ENCODE peak calls at places on chromosomes 12 and 14, in ten cellular contexts. V is Caco-2; J is cardiac fibroblast; N is type B pancreatic cell; K is WTC11; Y is CD4-positive, alpha-beta T cell; I is BJ; A is lower lobe of right lung; T is foreskin fibroblast; F is CD8-positive, alpha-beta T cell. R is an unnamed sample.

GRCh38 chr12:59182660-59183455 is 262.6 kb upstream of the LRIG3 start:
- DNase-seq in V (no peak), J (no peak), N (no peak), K (no peak), Y (no peak), I (no peak), A (no peak), T (no peak), F (no peak), R (no peak)

GRCh38 chr14:104118006-104118844 is 20.2 kb upstream of the KIF26A start:
- DNase-seq in V (peak), J (no peak), N (no peak), K (peak), Y (peak), I (no peak), A (no peak), T (no peak), F (no peak), R (no peak)

GRCh38 chr12:93098077-93098476 is 169.0 kb upstream of the EEA1 start:
- DNase-seq in V (peak), J (peak), N (no peak), K (peak), Y (peak), I (no peak), A (peak), T (peak), F (peak), R (no peak)

GRCh38 chr14:78162202-78162601 is 8.0 kb upstream of the NRXN3 start:
- DNase-seq in V (no peak), J (no peak), N (no peak), K (no peak), Y (no peak), I (no peak), A (no peak), T (no peak), F (no peak), R (no peak)

GRCh38 chr14:105806568-105806967 is 280.2 kb downstream of the TMEM121 start:
- DNase-seq in V (no peak), J (no peak), N (no peak), K (no peak), Y (no peak), I (no peak), A (no peak), T (no peak), F (no peak), R (no peak)

GRCh38 chr12:49131973-49132461 is 822 bp upstream of the TUBA1B start:
- DNase-seq in V (no peak), J (peak), N (no peak), K (no peak), Y (no peak), I (no peak), A (no peak), T (peak), F (no peak), R (no peak)

GRCh38 chr12:65740873-65741600 is 83.2 kb upstream of the HMGA2 start:
- DNase-seq in V (peak), J (peak), N (peak), K (peak), Y (peak), I (no peak), A (peak), T (peak), F (peak), R (peak)

GRCh38 chr14:49105512-49105911 is 480.7 kb downstream of the RPS29 start:
- DNase-seq in V (no peak), J (no peak), N (no peak), K (no peak), Y (no peak), I (no peak), A (no peak), T (no peak), F (no peak), R (no peak)

GRCh38 chr14:24701031-24701430 is 67.0 kb upstream of the GZMB start:
- DNase-seq in V (no peak), J (no peak), N (no peak), K (no peak), Y (no peak), I (no peak), A (no peak), T (no peak), F (no peak), R (no peak)

GRCh38 chr14:92503756-92504491 is 9.7 kb upstream of the RIN3 start:
- DNase-seq in V (peak), J (peak), N (no peak), K (no peak), Y (no peak), I (peak), A (no peak), T (peak), F (no peak), R (no peak)

GRCh38 chr14:105201928-105202513 is 20.9 kb upstream of the NUDT14 start:
- DNase-seq in V (no peak), J (no peak), N (no peak), K (no peak), Y (no peak), I (no peak), A (no peak), T (no peak), F (no peak), R (no peak)

GRCh38 chr14:101501341-101501740 is 60.0 kb upstream of the DIO3 start:
- DNase-seq in V (peak), J (no peak), N (no peak), K (no peak), Y (no peak), I (no peak), A (no peak), T (no peak), F (no peak), R (no peak)

GRCh38 chr12:105090361-105090760 is 6.1 kb upstream of the ALDH1L2 start:
- DNase-seq in V (no peak), J (no peak), N (no peak), K (peak), Y (no peak), I (no peak), A (no peak), T (no peak), F (no peak), R (no peak)

GRCh38 chr14:39582028-39582654 is 149.9 kb upstream of the FBXO33 start:
- DNase-seq in V (no peak), J (no peak), N (no peak), K (no peak), Y (no peak), I (no peak), A (no peak), T (no peak), F (no peak), R (no peak)

GRCh38 chr12:4246116-4246515 is 27.4 kb upstream of the CCND2 start:
- DNase-seq in V (no peak), J (no peak), N (no peak), K (no peak), Y (no peak), I (no peak), A (no peak), T (no peak), F (no peak), R (no peak)

GRCh38 chr14:40308240-40308639 is 876.0 kb upstream of the FBXO33 start:
- DNase-seq in V (no peak), J (no peak), N (no peak), K (no peak), Y (no peak), I (no peak), A (no peak), T (no peak), F (no peak), R (no peak)

GRCh38 chr14:77681196-77682157 is 26.3 kb downstream of the ALKBH1 start:
- DNase-seq in V (peak), J (peak), N (no peak), K (no peak), Y (no peak), I (no peak), A (no peak), T (peak), F (no peak), R (no peak)

GRCh38 chr14:77623201-77623600 is 6.8 kb upstream of the SPTLC2 start:
- DNase-seq in V (no peak), J (no peak), N (no peak), K (no peak), Y (no peak), I (no peak), A (no peak), T (no peak), F (no peak), R (peak)

GRCh38 chr12:32921397-32921796 is 24.8 kb upstream of the PKP2 start:
- DNase-seq in V (no peak), J (peak), N (no peak), K (no peak), Y (no peak), I (no peak), A (no peak), T (no peak), F (no peak), R (no peak)

GRCh38 chr14:69101331-69101826 is 51.5 kb downstream of the DCAF5 start:
- DNase-seq in V (no peak), J (peak), N (no peak), K (no peak), Y (no peak), I (peak), A (no peak), T (peak), F (no peak), R (no peak)

GRCh38 chr14:64324461-64325255 is 30.5 kb upstream of the ESR2 start:
- DNase-seq in V (no peak), J (peak), N (no peak), K (no peak), Y (no peak), I (no peak), A (no peak), T (peak), F (no peak), R (no peak)

GRCh38 chr14:104138098-104138890 is at the start of gene KIF26A:
- DNase-seq in V (peak), J (no peak), N (no peak), K (peak), Y (peak), I (no peak), A (peak), T (no peak), F (peak), R (no peak)

GRCh38 chr14:24398298-24398942 is 383 bp upstream of the NYNRIN start:
- DNase-seq in V (no peak), J (peak), N (no peak), K (peak), Y (no peak), I (no peak), A (no peak), T (no peak), F (no peak), R (no peak)

GRCh38 chr12:75591628-75592027 is 80.2 kb upstream of the KRR1 start:
- DNase-seq in V (no peak), J (no peak), N (no peak), K (no peak), Y (no peak), I (no peak), A (no peak), T (no peak), F (no peak), R (no peak)

GRCh38 chr14:92539875-92540274 is 26.3 kb downstream of the RIN3 start:
- DNase-seq in V (no peak), J (peak), N (no peak), K (no peak), Y (no peak), I (no peak), A (peak), T (peak), F (no peak), R (no peak)

GRCh38 chr14:56143025-56143424 is 24.8 kb downstream of the PELI2 start:
- DNase-seq in V (no peak), J (no peak), N (no peak), K (no peak), Y (no peak), I (no peak), A (no peak), T (no peak), F (no peak), R (no peak)

GRCh38 chr14:34356267-34356660 is 105.8 kb downstream of the SPTSSA start:
- DNase-seq in V (no peak), J (peak), N (no peak), K (no peak), Y (no peak), I (no peak), A (no peak), T (peak), F (no peak), R (no peak)

GRCh38 chr12:27573972-27574371 is 50.0 kb downstream of the PPFIBP1 start:
- DNase-seq in V (no peak), J (peak), N (no peak), K (no peak), Y (no peak), I (peak), A (no peak), T (peak), F (no peak), R (no peak)

GRCh38 chr14:100142073-100143040 is 17.1 kb downstream of the DEGS2 start:
- DNase-seq in V (no peak), J (peak), N (no peak), K (no peak), Y (no peak), I (no peak), A (no peak), T (no peak), F (no peak), R (no peak)

GRCh38 chr14:35285168-35285990 is 6.8 kb upstream of the PSMA6 start:
- DNase-seq in V (no peak), J (no peak), N (no peak), K (no peak), Y (no peak), I (no peak), A (no peak), T (peak), F (no peak), R (peak)

GRCh38 chr12:65232490-65233077 is 45.9 kb upstream of the MSRB3 start:
- DNase-seq in V (no peak), J (peak), N (no peak), K (no peak), Y (no peak), I (peak), A (no peak), T (peak), F (no peak), R (no peak)

GRCh38 chr12:91441236-91441635 is 258.6 kb upstream of the DCN start:
- DNase-seq in V (no peak), J (no peak), N (no peak), K (no peak), Y (no peak), I (no peak), A (no peak), T (no peak), F (no peak), R (no peak)

GRCh38 chr12:105025890-105026289 is 39.8 kb downstream of the NOPCHAP1 start:
- DNase-seq in V (no peak), J (peak), N (no peak), K (no peak), Y (no peak), I (peak), A (no peak), T (peak), F (no peak), R (no peak)

GRCh38 chr12:27394676-27395075 is 51.9 kb upstream of the SMCO2 start:
- DNase-seq in V (no peak), J (no peak), N (no peak), K (no peak), Y (no peak), I (no peak), A (no peak), T (no peak), F (no peak), R (no peak)

GRCh38 chr12:132423251-132424117 is 66.5 kb upstream of the FBRSL1 start:
- DNase-seq in V (no peak), J (no peak), N (no peak), K (peak), Y (no peak), I (no peak), A (no peak), T (no peak), F (no peak), R (no peak)

GRCh38 chr12:6899837-6900519 is 4.6 kb upstream of the LRRC23 start:
- DNase-seq in V (no peak), J (peak), N (no peak), K (peak), Y (no peak), I (no peak), A (peak), T (peak), F (no peak), R (no peak)

GRCh38 chr14:62914025-62914424 is 131.2 kb downstream of the KCNH5 start:
- DNase-seq in V (no peak), J (no peak), N (no peak), K (no peak), Y (no peak), I (no peak), A (no peak), T (peak), F (no peak), R (no peak)

GRCh38 chr12:63804746-63805145 is 25.0 kb downstream of the RXYLT1 start:
- DNase-seq in V (no peak), J (no peak), N (no peak), K (no peak), Y (no peak), I (no peak), A (no peak), T (peak), F (no peak), R (no peak)

GRCh38 chr12:63805704-63806672 is 26.3 kb downstream of the RXYLT1 start:
- DNase-seq in V (no peak), J (no peak), N (no peak), K (no peak), Y (no peak), I (no peak), A (no peak), T (no peak), F (no peak), R (no peak)

GRCh38 chr12:63802012-63802608 is 22.4 kb downstream of the RXYLT1 start:
- DNase-seq in V (no peak), J (peak), N (no peak), K (no peak), Y (no peak), I (no peak), A (no peak), T (peak), F (no peak), R (no peak)
- TF ChIP-seq CTCF in V (peak), J (peak), N (peak), K (no peak), Y (peak), I (peak), A (peak), T (peak), F (peak), R (peak)

GRCh38 chr12:45216297-45216982 is 545 bp downstream of the ANO6 start:
- DNase-seq in V (peak), J (peak), N (peak), K (peak), Y (peak), I (no peak), A (peak), T (peak), F (peak), R (peak)
- TF ChIP-seq CTCF in V (peak), J (peak), N (peak), K (no peak), Y (peak), I (peak), A (peak), T (peak), F (no peak), R (peak)

GRCh38 chr14:54366726-54367707 is 29.8 kb upstream of the CDKN3 start:
- DNase-seq in V (peak), J (peak), N (no peak), K (peak), Y (peak), I (no peak), A (no peak), T (peak), F (peak), R (no peak)
- TF ChIP-seq CTCF in V (peak), J (peak), N (peak), K (peak), Y (peak), I (peak), A (peak), T (peak), F (peak), R (peak)

GRCh38 chr14:71050227-71050823 is 143.1 kb downstream of the PCNX1 start:
- DNase-seq in V (no peak), J (peak), N (no peak), K (no peak), Y (no peak), I (no peak), A (no peak), T (no peak), F (no peak), R (no peak)
- TF ChIP-seq CTCF in V (peak), J (peak), N (peak), K (peak), Y (peak), I (peak), A (peak), T (peak), F (peak), R (peak)

GRCh38 chr14:54338696-54339317 is 58.0 kb upstream of the CDKN3 start:
- DNase-seq in V (no peak), J (peak), N (no peak), K (no peak), Y (no peak), I (no peak), A (no peak), T (peak), F (no peak), R (peak)
- TF ChIP-seq CTCF in V (peak), J (peak), N (peak), K (no peak), Y (no peak), I (peak), A (peak), T (peak), F (no peak), R (peak)

GRCh38 chr12:44876554-44877275 is 600 bp upstream of the NELL2 start:
- DNase-seq in V (peak), J (peak), N (peak), K (peak), Y (peak), I (no peak), A (no peak), T (peak), F (peak), R (no peak)
- TF ChIP-seq CTCF in V (peak), J (peak), N (peak), K (no peak), Y (peak), I (peak), A (no peak), T (no peak), F (peak), R (no peak)

GRCh38 chr12:95790912-95791849 is 617 bp upstream of the NTN4 start:
- DNase-seq in V (peak), J (no peak), N (peak), K (peak), Y (no peak), I (no peak), A (peak), T (peak), F (peak), R (peak)
- TF ChIP-seq CTCF in V (no peak), J (no peak), N (no peak), K (no peak), Y (no peak), I (no peak), A (no peak), T (no peak), F (no peak), R (no peak)

DNA sequence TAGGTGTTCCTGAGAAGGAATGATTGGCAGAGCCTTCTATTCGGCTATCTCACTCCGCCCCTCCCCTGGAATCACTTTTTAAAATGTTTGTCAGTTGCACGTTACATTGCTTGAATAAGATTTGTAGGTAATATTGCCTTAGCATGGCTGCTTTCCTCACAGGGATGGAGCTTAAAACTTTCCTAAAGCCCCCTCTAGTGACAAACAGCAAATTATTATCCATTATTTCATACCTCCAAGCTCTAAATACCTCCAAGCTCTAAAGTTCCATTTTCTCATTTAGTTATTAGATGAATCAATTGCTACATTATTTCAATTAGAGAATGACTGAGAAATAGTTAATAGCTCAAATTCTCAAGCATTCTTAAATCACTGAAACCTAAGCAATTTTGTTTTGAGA is 5.1 kb upstream of the SPATA7 start:
- DNase-seq in V (no peak), J (peak), N (no peak), K (no peak), Y (no peak), I (no peak), A (no peak), T (peak), F (no peak), R (no peak)
- TF ChIP-seq CTCF in V (peak), J (peak), N (peak), K (no peak), Y (no peak), I (no peak), A (no peak), T (peak), F (no peak), R (peak)

GRCh38 chr12:117685115-117685926 is 283.5 kb downstream of the KSR2 start:
- DNase-seq in V (peak), J (no peak), N (peak), K (peak), Y (no peak), I (peak), A (no peak), T (peak), F (no peak), R (peak)
- TF ChIP-seq CTCF in V (no peak), J (no peak), N (peak), K (no peak), Y (no peak), I (no peak), A (no peak), T (no peak), F (no peak), R (no peak)